ENCODE peak calls at places on chromosome 20, in six cellular contexts. J, T, C, Q, S and I are unnamed samples.

GRCh38 chr20:32241807-32242206 is 34.1 kb downstream of the POFUT1 start:
- DNase-seq in J (no peak), T (no peak), C (no peak), Q (no peak), S (no peak), I (no peak)

GRCh38 chr20:16785221-16785620 is 37.1 kb downstream of the OTOR start:
- DNase-seq in J (no peak), T (no peak), C (no peak), Q (no peak), S (no peak), I (no peak)

GRCh38 chr20:1402149-1402548 is 9.3 kb upstream of the FKBP1A start:
- DNase-seq in J (no peak), T (no peak), C (no peak), Q (no peak), S (no peak), I (no peak)

GRCh38 chr20:57231951-57232428 is 34.5 kb downstream of the BMP7 start:
- DNase-seq in J (no peak), T (no peak), C (no peak), Q (no peak), S (no peak), I (peak; percentile 86)

GRCh38 chr20:19935842-19936241 is 81.3 kb upstream of the NAA20 start:
- DNase-seq in J (no peak), T (no peak), C (no peak), Q (no peak), S (no peak), I (no peak)

GRCh38 chr20:24109008-24109407 is 120.4 kb upstream of the GGTLC1 start:
- DNase-seq in J (no peak), T (no peak), C (no peak), Q (no peak), S (no peak), I (peak; percentile 56)

GRCh38 chr20:50335105-50335504 is 144.5 kb downstream of the CEBPB start:
- DNase-seq in J (no peak), T (peak; percentile 26), C (no peak), Q (no peak), S (no peak), I (peak; percentile 87)

GRCh38 chr20:51500936-51501335 is 41.6 kb downstream of the NFATC2 start:
- DNase-seq in J (no peak), T (no peak), C (no peak), Q (peak; percentile 26), S (no peak), I (peak; percentile 44)

GRCh38 chr20:57479196-57479595 is 45.7 kb downstream of the CTCFL start:
- DNase-seq in J (no peak), T (no peak), C (no peak), Q (no peak), S (no peak), I (peak; percentile 22)

GRCh38 chr20:63376283-63377250 is 15.4 kb upstream of the CHRNA4 start:
- DNase-seq in J (no peak), T (no peak), C (no peak), Q (no peak), S (no peak), I (no peak)

GRCh38 chr20:58722877-58723627 is 30.5 kb downstream of the NPEPL1 start:
- DNase-seq in J (no peak), T (no peak), C (no peak), Q (no peak), S (no peak), I (no peak)

GRCh38 chr20:35283441-35284266 is 918 bp downstream of the EIF6 start:
- DNase-seq in J (no peak), T (no peak), C (peak; percentile 24), Q (peak; percentile 19), S (no peak), I (no peak)

GRCh38 chr20:3328501-3328900 is 79.0 kb downstream of the DNAAF9 start:
- DNase-seq in J (no peak), T (no peak), C (no peak), Q (no peak), S (no peak), I (no peak)

GRCh38 chr20:43959079-43959919 is 44.6 kb downstream of the TOX2 start:
- DNase-seq in J (no peak), T (peak; percentile 91), C (no peak), Q (no peak), S (no peak), I (peak; percentile 46)

GRCh38 chr20:53539516-53539915 is 54.1 kb downstream of the ZNF217 start:
- DNase-seq in J (no peak), T (no peak), C (no peak), Q (no peak), S (no peak), I (no peak)

GRCh38 chr20:61874421-61875068 is 191.1 kb downstream of the TAF4 start:
- DNase-seq in J (no peak), T (peak; percentile 76), C (no peak), Q (no peak), S (no peak), I (peak; percentile 91)

GRCh38 chr20:63522091-63522868 is 1.7 kb downstream of the PPDPF start:
- DNase-seq in J (peak; percentile 53), T (no peak), C (no peak), Q (no peak), S (no peak), I (peak; percentile 28)

GRCh38 chr20:48622421-48622820 is 205.4 kb downstream of the PREX1 start:
- DNase-seq in J (peak; percentile 20), T (no peak), C (no peak), Q (no peak), S (no peak), I (no peak)

GRCh38 chr20:9214676-9215075 is 145.8 kb downstream of the PLCB4 start:
- DNase-seq in J (no peak), T (no peak), C (no peak), Q (no peak), S (no peak), I (no peak)

GRCh38 chr20:10667077-10667401 is 6.8 kb downstream of the JAG1 start:
- DNase-seq in J (peak; percentile 71), T (peak; percentile 85), C (no peak), Q (no peak), S (no peak), I (no peak)

GRCh38 chr20:59778615-59779200 is 154.7 kb downstream of the SYCP2 start:
- DNase-seq in J (no peak), T (no peak), C (no peak), Q (no peak), S (no peak), I (no peak)

GRCh38 chr20:57737349-57737748 is 27.5 kb upstream of the PMEPA1 start:
- DNase-seq in J (no peak), T (no peak), C (no peak), Q (no peak), S (no peak), I (no peak)

GRCh38 chr20:14948416-14948815 is 611.0 kb upstream of the FLRT3 start:
- DNase-seq in J (no peak), T (no peak), C (no peak), Q (no peak), S (no peak), I (no peak)

GRCh38 chr20:36830791-36831691 is 44.9 kb upstream of the TLDC2 start:
- DNase-seq in J (peak; percentile 79), T (no peak), C (no peak), Q (no peak), S (peak; percentile 60), I (no peak)

GRCh38 chr20:4633379-4633778 is 88.3 kb upstream of the PRND start:
- DNase-seq in J (no peak), T (no peak), C (no peak), Q (no peak), S (no peak), I (no peak)

GRCh38 chr20:44750081-44750805 is 4.6 kb downstream of the KCNK15 start:
- DNase-seq in J (peak; percentile 58), T (no peak), C (no peak), Q (no peak), S (no peak), I (peak; percentile 80)

GRCh38 chr20:31542201-31542842 is 28.1 kb downstream of the HM13 start:
- DNase-seq in J (no peak), T (no peak), C (no peak), Q (no peak), S (no peak), I (no peak)

GRCh38 chr20:31570735-31571617 is 34.1 kb upstream of the ID1 start:
- DNase-seq in J (no peak), T (no peak), C (no peak), Q (no peak), S (peak; percentile 86), I (no peak)